ENCODE peak calls at places on chromosomes 5 and 9, in six cellular contexts. M is lung, S is mesenchymal stem cell, Y is neural progenitor cell, R is SK-N-SH, D is dorsolateral prefrontal cortex. P is an unnamed sample.

GRCh38 chr9:81118416-81118815 is 570.9 kb downstream of the TLE1 start:
- DNase-seq in M (no peak), S (peak), Y (no peak), R (no peak), D (no peak), P (no peak)

GRCh38 chr5:170755679-170756456 is 27.7 kb upstream of the GABRP start:
- DNase-seq in M (peak), S (no peak), Y (no peak), R (peak), D (no peak), P (peak)

GRCh38 chr5:1380910-1381309 is 36.0 kb upstream of the CLPTM1L start:
- DNase-seq in M (no peak), S (peak), Y (no peak), R (no peak), D (no peak), P (peak)

GRCh38 chr5:34751807-34752736 is 86.9 kb upstream of the TTC23L start:
- DNase-seq in M (no peak), S (no peak), Y (no peak), R (no peak), D (no peak), P (no peak)

GRCh38 chr9:120698766-120699165 is 15.5 kb downstream of the MEGF9 start:
- DNase-seq in M (no peak), S (no peak), Y (no peak), R (peak), D (no peak), P (no peak)

GRCh38 chr5:154221371-154221896 is 30.9 kb downstream of the GALNT10 start:
- DNase-seq in M (peak), S (peak), Y (peak), R (no peak), D (no peak), P (peak)

GRCh38 chr5:132435891-132436290 is 54.7 kb downstream of the IRF1 start:
- DNase-seq in M (no peak), S (no peak), Y (no peak), R (no peak), D (no peak), P (no peak)

GRCh38 chr9:91193658-91194391 is 167.9 kb downstream of the AUH start:
- DNase-seq in M (peak), S (peak), Y (peak), R (peak), D (peak), P (peak)

GRCh38 chr5:96573513-96573894 is 88.7 kb upstream of the CAST start:
- DNase-seq in M (no peak), S (no peak), Y (no peak), R (no peak), D (no peak), P (no peak)

GRCh38 chr5:147751156-147751830 is 31.2 kb downstream of the JAKMIP2 start:
- DNase-seq in M (no peak), S (no peak), Y (no peak), R (no peak), D (no peak), P (no peak)

GRCh38 chr5:87195104-87195581 is 72.5 kb upstream of the RASA1 start:
- DNase-seq in M (no peak), S (peak), Y (no peak), R (no peak), D (no peak), P (no peak)

GRCh38 chr9:135087489-135087791 is at the start of gene OLFM1:
- DNase-seq in M (peak), S (peak), Y (peak), R (peak), D (peak), P (peak)

GRCh38 chr5:56910123-56910951 is 941 bp downstream of the SETD9 start:
- DNase-seq in M (no peak), S (no peak), Y (peak), R (peak), D (peak), P (peak)

GRCh38 chr5:81866994-81867393 is 104.8 kb upstream of the ATG10 start:
- DNase-seq in M (no peak), S (no peak), Y (no peak), R (no peak), D (no peak), P (no peak)

GRCh38 chr9:102551346-102551745 is 443.8 kb upstream of the CYLC2 start:
- DNase-seq in M (no peak), S (no peak), Y (no peak), R (no peak), D (no peak), P (no peak)

GRCh38 chr9:126159661-126160060 is 167.0 kb upstream of the MVB12B start:
- DNase-seq in M (peak), S (no peak), Y (no peak), R (no peak), D (no peak), P (no peak)

GRCh38 chr5:91591076-91591475 is 208.0 kb upstream of the ARRDC3 start:
- DNase-seq in M (no peak), S (no peak), Y (peak), R (no peak), D (no peak), P (no peak)

GRCh38 chr5:55402199-55402598 is 94.4 kb downstream of the MTREX start:
- DNase-seq in M (no peak), S (no peak), Y (no peak), R (no peak), D (no peak), P (no peak)

GRCh38 chr9:127489471-127490115 is 38.3 kb downstream of the LRSAM1 start:
- DNase-seq in M (no peak), S (peak), Y (peak), R (peak), D (no peak), P (no peak)

GRCh38 chr9:127492616-127493015 is 41.3 kb downstream of the LRSAM1 start:
- DNase-seq in M (no peak), S (no peak), Y (no peak), R (no peak), D (no peak), P (no peak)

GRCh38 chr9:127493592-127494303 is 42.4 kb downstream of the LRSAM1 start:
- DNase-seq in M (no peak), S (no peak), Y (no peak), R (no peak), D (no peak), P (no peak)

GRCh38 chr9:127490831-127491230 is 39.5 kb downstream of the LRSAM1 start:
- DNase-seq in M (no peak), S (peak), Y (no peak), R (no peak), D (no peak), P (no peak)

DNA sequence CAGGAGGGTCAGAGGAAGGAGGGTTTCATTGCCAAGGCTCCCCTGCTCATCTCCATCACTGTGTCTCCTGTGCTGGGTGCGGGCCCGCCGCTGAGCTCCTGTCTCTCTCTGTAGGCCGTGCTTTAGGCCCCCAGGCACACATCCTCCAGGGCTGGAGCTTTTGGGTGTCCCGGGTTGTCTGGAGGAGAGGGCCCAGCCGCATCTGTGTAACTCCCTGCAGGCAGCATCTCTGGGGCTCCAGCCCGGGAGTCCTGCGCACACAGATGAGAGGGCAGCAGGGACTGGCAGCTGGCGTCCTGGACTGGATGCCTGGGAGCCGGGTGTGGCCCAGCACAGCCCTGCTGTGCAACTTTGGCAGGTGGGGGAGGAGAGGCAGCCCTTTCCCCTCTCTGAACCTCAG is 40.2 kb downstream of the LRSAM1 start:
- DNase-seq in M (no peak), S (no peak), Y (no peak), R (no peak), D (no peak), P (no peak)
- H3K27ac ChIP-seq in M (no peak), S (peak), Y (no peak), R (no peak), D (no peak), P (no peak)

GRCh38 chr9:133715866-133716563 is 22.1 kb downstream of the SARDH start:
- DNase-seq in M (no peak), S (peak), Y (peak), R (peak), D (peak), P (no peak)
- H3K27ac ChIP-seq in M (no peak), S (no peak), Y (no peak), R (peak), D (no peak), P (no peak)

DNA sequence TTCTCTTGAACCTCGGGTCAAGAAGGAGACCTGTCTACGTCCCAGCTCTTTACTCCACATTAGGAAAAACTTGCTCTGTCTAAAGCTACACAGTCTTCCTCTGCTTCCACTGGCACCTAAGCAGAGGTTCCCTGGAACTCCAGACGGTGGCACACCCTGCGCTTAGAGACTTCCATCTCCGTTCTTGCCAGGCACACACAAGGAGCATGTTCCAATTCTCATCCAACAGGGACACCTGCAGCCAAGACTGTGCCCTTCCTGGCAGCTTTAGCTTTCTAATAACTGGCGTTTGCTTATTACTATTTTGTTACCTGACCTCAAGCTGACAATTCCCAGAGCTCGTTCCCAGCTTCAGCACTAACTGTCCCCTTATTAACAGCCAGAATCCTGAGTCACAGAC is 16.0 kb downstream of the CAPSL start:
- DNase-seq in M (no peak), S (no peak), Y (no peak), R (no peak), D (no peak), P (no peak)
- H3K27ac ChIP-seq in M (no peak), S (no peak), Y (no peak), R (no peak), D (no peak), P (no peak)

DNA sequence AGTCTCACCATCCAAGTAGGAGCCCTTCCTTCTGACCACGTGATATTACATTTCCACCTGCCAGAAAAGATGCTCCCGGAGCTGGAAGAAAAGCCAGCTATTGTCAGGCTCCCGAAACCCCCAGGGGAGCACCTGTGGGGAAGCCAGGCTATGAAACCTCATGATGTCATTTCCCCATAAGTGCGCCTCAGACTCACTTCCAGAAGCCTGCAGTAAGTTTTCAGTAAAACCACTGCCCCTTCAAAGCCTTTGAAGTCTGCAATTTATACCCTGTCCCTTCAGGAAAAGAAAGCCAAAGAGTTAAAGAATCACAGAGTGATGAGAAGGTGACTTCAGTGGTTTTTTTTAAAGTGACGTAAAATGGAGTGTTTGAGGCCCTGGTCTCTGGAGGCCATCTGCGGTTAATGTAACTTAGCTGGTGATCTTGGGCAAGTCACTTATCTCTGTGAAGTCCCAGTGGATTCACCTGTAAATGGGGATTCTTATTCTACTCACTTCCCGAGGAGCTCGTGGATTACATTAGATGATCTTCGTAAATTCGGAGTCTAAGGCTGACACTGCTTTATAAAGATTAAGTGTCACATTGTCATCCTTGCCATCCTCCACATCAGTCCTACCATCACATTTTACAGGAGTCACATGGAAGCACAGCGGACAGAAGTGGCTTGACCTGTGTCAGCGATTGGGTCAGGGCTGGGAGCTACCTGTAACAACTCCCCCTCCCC is 2.6 kb upstream of the SEMA6A start:
- DNase-seq in M (no peak), S (no peak), Y (peak), R (no peak), D (no peak), P (no peak)
- H3K27ac ChIP-seq in M (no peak), S (no peak), Y (no peak), R (no peak), D (no peak), P (no peak)

DNA sequence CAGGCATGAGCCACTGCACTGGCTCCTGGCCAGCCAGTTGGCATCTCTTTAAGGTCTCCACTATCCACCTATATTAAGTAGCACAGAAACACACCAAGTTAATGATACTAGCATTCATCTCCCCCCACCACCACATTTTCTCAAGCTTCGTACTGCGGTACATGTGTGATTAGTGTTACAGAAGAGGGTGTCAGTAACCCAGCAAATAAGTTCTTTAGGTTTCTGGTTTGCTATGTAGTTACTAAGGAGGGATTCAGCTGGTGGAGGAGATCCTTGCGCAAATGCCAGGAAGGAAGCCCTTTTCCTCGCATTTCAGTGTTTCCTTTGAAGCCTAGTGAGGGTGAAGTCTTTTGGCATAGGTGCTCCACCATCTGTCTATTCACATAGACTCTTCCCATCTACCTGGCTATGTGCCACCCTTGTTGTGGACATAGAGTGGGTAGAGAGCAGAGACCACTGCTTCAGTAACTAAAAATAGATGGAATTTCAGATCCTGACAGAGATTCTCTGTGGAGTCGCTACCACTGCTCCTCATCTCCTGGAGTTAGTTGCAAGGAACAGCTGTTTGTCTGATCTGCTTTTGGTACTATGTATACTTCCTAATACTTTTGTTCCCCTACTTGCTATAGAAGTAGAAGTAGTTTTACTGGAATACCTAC is 16.7 kb downstream of the UBE2D2 start:
- DNase-seq in M (no peak), S (peak), Y (no peak), R (no peak), D (no peak), P (no peak)
- H3K27ac ChIP-seq in M (no peak), S (no peak), Y (no peak), R (peak), D (no peak), P (no peak)

GRCh38 chr5:112860929-112861637 is at the start of gene SRP19:
- DNase-seq in M (peak), S (peak), Y (peak), R (peak), D (peak), P (peak)

GRCh38 chr5:112861638-112861985 is 525 bp downstream of the SRP19 start:
- DNase-seq in M (no peak), S (no peak), Y (no peak), R (no peak), D (no peak), P (no peak)

GRCh38 chr5:112863549-112863948 is 2.5 kb downstream of the SRP19 start:
- DNase-seq in M (no peak), S (no peak), Y (no peak), R (no peak), D (no peak), P (peak)

GRCh38 chr5:112865128-112865527 is 4.0 kb downstream of the SRP19 start:
- DNase-seq in M (no peak), S (no peak), Y (no peak), R (no peak), D (no peak), P (no peak)

DNA sequence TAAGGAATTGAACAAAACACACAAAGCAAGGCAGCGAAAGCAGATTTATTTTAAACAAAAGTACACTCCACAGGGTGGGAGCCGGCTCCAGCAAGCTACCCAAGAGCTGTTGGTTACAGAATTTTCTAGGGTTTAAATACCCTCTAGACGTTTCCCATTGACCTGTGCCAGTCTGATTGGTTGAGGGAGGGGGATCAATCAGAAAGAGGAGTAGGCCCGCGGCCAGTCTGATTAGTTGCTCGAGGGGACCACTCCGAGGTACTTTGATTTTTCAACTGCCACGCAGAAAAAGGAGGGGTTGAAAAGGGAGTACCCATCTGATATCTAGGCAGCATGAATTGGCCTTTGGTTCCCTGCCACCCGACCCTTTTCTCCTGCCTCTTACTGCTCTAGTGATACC is 998 bp downstream of the SRP19 start:
- DNase-seq in M (no peak), S (peak), Y (peak), R (peak), D (no peak), P (no peak)
- H3K27ac ChIP-seq in M (no peak), S (no peak), Y (no peak), R (peak), D (no peak), P (peak)

DNA sequence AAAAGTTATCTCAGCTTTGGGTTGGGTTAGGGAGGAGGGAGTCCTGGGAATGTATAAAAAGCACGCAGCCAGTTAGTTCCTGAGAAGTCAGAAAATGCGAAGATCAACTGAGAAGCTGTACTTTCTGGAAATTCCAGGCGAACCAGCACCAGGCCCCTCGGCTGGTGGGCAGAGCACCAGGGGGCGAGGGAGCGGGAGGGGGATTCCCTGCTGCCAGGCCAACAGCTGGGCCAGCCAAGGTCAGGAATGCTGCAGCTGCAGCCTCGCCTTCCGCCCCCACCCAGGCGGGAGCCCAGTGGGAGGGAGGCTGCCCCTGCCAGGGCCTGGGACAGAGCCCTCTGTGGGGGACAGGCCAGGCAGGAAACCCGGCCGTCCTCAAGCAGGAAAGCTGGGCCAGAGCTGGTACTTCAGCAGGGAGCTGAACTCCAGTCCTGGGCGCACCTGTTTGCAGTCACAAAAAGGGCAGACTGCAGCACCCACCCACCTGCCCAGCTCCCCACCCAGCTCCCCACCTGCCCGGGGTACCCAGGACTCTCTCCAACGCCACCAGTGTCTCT is 35.5 kb downstream of the VAV2 start:
- DNase-seq in M (no peak), S (peak), Y (peak), R (peak), D (no peak), P (no peak)
- H3K27ac ChIP-seq in M (no peak), S (peak), Y (no peak), R (peak), D (no peak), P (no peak)

GRCh38 chr5:127428748-127429147 is 88.7 kb upstream of the PRRC1 start:
- DNase-seq in M (no peak), S (no peak), Y (no peak), R (no peak), D (no peak), P (no peak)
- H3K27ac ChIP-seq in M (no peak), S (no peak), Y (no peak), R (no peak), D (peak), P (no peak)